ENCODE peak calls at places on chromosome 20, in seven cellular contexts. F is hypothalamus; P is osteocyte; Z is Kasumi-1; R is activated CD8-positive, alpha-beta memory T cell treated with anti-CD3 and anti-CD28 coated beads, Interleukin-2, amount 10 ng/mL, durations not matched to agents 7 days and 5 days; L is erythroblast; O is NCI-H774. S is an unnamed sample.

GRCh38 chr20:53126185-53126584 is 154.0 kb downstream of the TSHZ2 start:
- DNase-seq in R (no peak), P (no peak), O (peak; percentile 6), L (no peak), F (no peak), Z (no peak), S (peak; percentile 5)

GRCh38 chr20:4763261-4763660 is 41.6 kb downstream of the PRND start:
- DNase-seq in O (no peak), P (no peak), F (no peak), Z (no peak), L (no peak), R (no peak), S (no peak)

GRCh38 chr20:16707674-16708073 is 22.2 kb upstream of the SNRPB2 start:
- DNase-seq in L (no peak), R (no peak), O (no peak), F (no peak), P (no peak), Z (no peak), S (peak; percentile 28)

GRCh38 chr20:61634376-61634775 is 382.3 kb downstream of the CDH4 start:
- DNase-seq in P (no peak), F (no peak), Z (no peak), L (no peak), R (no peak), O (no peak), S (no peak)

GRCh38 chr20:46046588-46047310 is 17.7 kb downstream of the SLC12A5 start:
- DNase-seq in R (no peak), L (no peak), F (no peak), Z (no peak), O (no peak), P (no peak), S (no peak)

GRCh38 chr20:47181056-47181862 is 175.2 kb downstream of the ZMYND8 start:
- DNase-seq in R (peak; percentile 57), F (no peak), P (no peak), O (no peak), L (peak; percentile 39), Z (peak; percentile 11), S (peak; percentile 88)

GRCh38 chr20:57428611-57429496 is 37.7 kb downstream of the RBM38 start:
- DNase-seq in Z (no peak), R (no peak), L (no peak), P (no peak), F (peak; percentile 64), O (no peak), S (no peak)

GRCh38 chr20:9146649-9147048 is 77.8 kb downstream of the PLCB4 start:
- DNase-seq in F (no peak), L (no peak), R (no peak), Z (no peak), O (no peak), P (no peak), S (no peak)

GRCh38 chr20:57988828-57989227 is 239.6 kb downstream of the ANKRD60 start:
- DNase-seq in F (no peak), L (no peak), Z (no peak), P (no peak), O (no peak), R (no peak), S (no peak)

GRCh38 chr20:33827629-33828325 is 16.6 kb downstream of the CHMP4B start:
- DNase-seq in L (no peak), R (no peak), P (no peak), O (no peak), Z (no peak), F (no peak), S (no peak)

S was measured in bronchial epithelial cell.